ENCODE peak calls at places on chromosomes 16 and 17, in five cellular contexts. X, P, D, T and H are unnamed samples.

GRCh38 chr17:51166987-51167931 is 1.0 kb downstream of the NME2 start:
- DNase-seq in T (peak; percentile 62), P (peak; percentile 49), D (no peak), X (peak; percentile 48), H (peak; percentile 83)

GRCh38 chr17:77363821-77364361 is 223.1 kb downstream of the SEC14L1 start:
- DNase-seq in P (peak; percentile 68), T (no peak), X (no peak), D (no peak), H (peak; percentile 90)

GRCh38 chr17:2061441-2061797 is 6.5 kb downstream of the HIC1 start:
- DNase-seq in P (no peak), D (no peak), T (no peak), X (no peak), H (no peak)

GRCh38 chr17:74691151-74691550 is 21.6 kb downstream of the CD300LF start:
- DNase-seq in T (no peak), P (no peak), D (no peak), X (no peak), H (peak; percentile 44)

GRCh38 chr17:385195-385835 is 32.7 kb upstream of the RPH3AL start:
- DNase-seq in X (no peak), T (peak; percentile 56), D (no peak), P (peak; percentile 77), H (peak; percentile 92)

GRCh38 chr16:58094791-58095574 is 34.2 kb downstream of the CFAP20 start:
- DNase-seq in P (no peak), T (no peak), D (no peak), X (no peak), H (peak; percentile 38)

GRCh38 chr16:86806838-86807351 is 228.5 kb downstream of the FOXL1 start:
- DNase-seq in P (no peak), D (no peak), X (no peak), T (no peak), H (no peak)

GRCh38 chr17:16269658-16270057 is 52.6 kb downstream of the PIGL start:
- DNase-seq in D (no peak), P (no peak), T (no peak), X (no peak), H (no peak)

GRCh38 chr17:83053021-83053778 is 26.2 kb upstream of the METRNL start:
- DNase-seq in X (no peak), T (no peak), P (no peak), D (no peak), H (peak; percentile 85)

GRCh38 chr17:13822671-13823070 is 220.9 kb upstream of the HS3ST3A1 start:
- DNase-seq in D (no peak), T (no peak), X (no peak), P (no peak), H (no peak)

GRCh38 chr16:6967796-6968195 is 364.8 kb upstream of the RBFOX1 start:
- DNase-seq in D (no peak), P (no peak), T (no peak), X (no peak), H (no peak)

GRCh38 chr16:66699898-66700297 is 3.4 kb upstream of the CMTM4 start:
- DNase-seq in D (no peak), X (no peak), T (no peak), P (no peak), H (no peak)

GRCh38 chr17:61709567-61709966 is 118.5 kb upstream of the NACA2 start:
- DNase-seq in X (no peak), T (no peak), P (no peak), D (no peak), H (no peak)

GRCh38 chr17:69857412-69857835 is 217.6 kb upstream of the KCNJ16 start:
- DNase-seq in P (no peak), D (no peak), X (no peak), T (peak; percentile 59), H (no peak)

GRCh38 chr17:68238488-68238887 is 9.4 kb upstream of the AMZ2 start:
- DNase-seq in P (no peak), X (no peak), T (no peak), D (no peak), H (no peak)

GRCh38 chr17:75096082-75096625 is 8.4 kb downstream of the SLC16A5 start:
- DNase-seq in D (peak; percentile 27), T (peak; percentile 99), P (peak; percentile 83), X (no peak), H (peak; percentile 94)

GRCh38 chr17:45440161-45440859 is 7.6 kb upstream of the ARHGAP27 start:
- DNase-seq in D (no peak), P (no peak), T (peak; percentile 59), X (no peak), H (peak; percentile 34)

GRCh38 chr16:50265716-50266336 is 525 bp upstream of the ADCY7 start:
- DNase-seq in D (no peak), T (no peak), P (no peak), X (no peak), H (peak; percentile 58)

GRCh38 chr17:52495646-52496045 is 337.1 kb upstream of the CA10 start:
- DNase-seq in T (no peak), X (no peak), D (no peak), P (no peak), H (no peak)

GRCh38 chr16:70703041-70703834 is 17.4 kb upstream of the MTSS2 start:
- DNase-seq in D (peak; percentile 80), T (no peak), X (no peak), P (peak; percentile 76), H (no peak)

GRCh38 chr16:14309001-14309886 is 238.1 kb downstream of the MRTFB start:
- DNase-seq in D (no peak), X (no peak), P (no peak), T (no peak), H (no peak)

GRCh38 chr16:52256310-52257078 is 290.4 kb downstream of the TOX3 start:
- DNase-seq in T (no peak), D (no peak), X (no peak), P (no peak), H (no peak)

GRCh38 chr16:57623251-57624043 is 5.0 kb upstream of the ADGRG1 start:
- DNase-seq in X (no peak), P (no peak), D (no peak), T (peak; percentile 87), H (peak; percentile 91)

DNA sequence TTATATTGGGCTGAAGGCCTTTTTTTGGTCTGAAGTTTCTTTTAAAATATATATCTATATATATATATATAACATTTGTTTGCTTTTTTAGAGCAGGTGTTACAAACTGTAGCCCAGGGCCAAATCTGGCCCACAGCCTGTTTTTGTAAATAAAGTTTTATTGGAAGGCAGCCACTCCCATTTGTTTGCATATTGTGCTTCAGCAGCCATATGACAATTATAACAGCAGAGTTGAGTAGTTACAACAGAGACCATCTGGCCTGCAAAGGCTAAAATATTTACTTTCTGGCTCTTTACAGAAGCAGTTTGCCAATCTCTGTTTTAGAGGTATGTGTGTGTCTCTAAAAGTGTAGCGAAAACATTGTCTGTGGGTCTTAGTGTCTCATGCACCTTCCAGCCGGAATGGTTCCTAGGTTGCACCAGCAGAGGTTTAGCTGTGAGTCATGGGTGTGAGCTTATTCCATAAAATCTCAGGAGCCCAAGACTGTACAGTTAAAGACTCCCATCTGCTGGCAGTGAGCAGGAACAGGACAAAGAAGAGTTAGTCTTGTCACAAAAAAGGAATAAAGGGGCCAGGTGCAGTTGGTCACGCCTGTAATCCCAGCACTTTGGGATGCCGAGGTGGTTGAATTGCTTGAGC is 23.8 kb downstream of the LCMT1 start:
- DNase-seq in D (no peak), T (peak; percentile 64), X (no peak), P (no peak), H (no peak)
- TF ChIP-seq CTCF in D (no peak), T (peak; percentile 15), X (no peak), P (no peak), H (peak; percentile 13)

GRCh38 chr17:31623990-31624389 is 232.5 kb downstream of the RAB11FIP4 start:
- DNase-seq in T (no peak), D (no peak), P (no peak), X (no peak), H (no peak)
- H3K9me3 ChIP-seq in T (peaks cover 37% of the 10 kb centered on the region), D (peaks cover 4% of the 10 kb centered on the region), P (peaks cover 6% of the 10 kb centered on the region), X (peaks cover 18% of the 10 kb centered on the region), H (peaks cover 9% of the 10 kb centered on the region)

DNA sequence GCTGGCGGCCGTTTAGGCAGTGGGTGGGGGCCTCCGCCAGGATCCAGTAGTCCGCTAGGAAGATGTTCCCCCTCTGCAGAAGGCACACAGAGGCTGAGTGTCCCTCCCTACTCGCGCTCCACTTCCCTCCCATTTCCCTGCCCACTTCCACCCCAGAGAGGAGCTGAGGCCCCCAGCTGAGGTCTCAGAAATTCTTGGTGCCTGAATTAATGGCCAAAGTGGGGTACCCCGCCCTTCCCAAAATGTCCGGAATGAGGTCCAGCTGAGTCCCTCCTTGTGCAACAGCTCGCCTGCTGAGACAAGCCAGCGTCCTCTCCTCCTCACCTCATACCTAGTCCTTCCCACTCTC is 7.9 kb downstream of the ALOXE3 start:
- DNase-seq in P (no peak), X (no peak), T (no peak), D (no peak), H (no peak)
- TF ChIP-seq CTCF in P (no peak), X (peak; percentile 12), T (no peak), D (no peak), H (no peak)

DNA sequence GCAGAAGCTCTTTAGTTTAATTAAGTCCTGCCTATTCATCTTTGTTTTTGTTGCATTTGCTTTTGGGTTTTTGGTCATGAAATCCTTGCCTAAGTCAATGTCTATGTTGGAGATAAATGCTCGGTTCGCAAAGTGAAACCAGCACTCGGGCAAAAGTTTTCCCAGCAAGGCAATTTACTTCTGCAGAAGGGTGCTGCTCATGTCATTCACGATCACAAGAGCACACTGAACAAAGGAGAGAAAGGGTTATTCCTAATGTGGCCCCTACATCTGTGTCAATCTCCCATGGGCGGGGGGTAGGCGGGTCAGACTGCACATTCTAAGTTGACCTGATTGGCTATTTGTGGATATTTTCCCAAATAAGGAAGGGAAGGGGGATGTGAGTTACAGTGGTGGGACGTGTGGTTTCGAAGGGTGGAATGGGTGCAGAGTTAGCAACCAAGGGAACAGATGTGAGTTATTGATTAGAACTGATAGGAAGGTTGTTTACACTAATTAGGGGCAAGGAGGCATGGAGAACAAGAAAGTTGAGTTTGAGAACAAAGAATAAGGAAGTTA is 23.0 kb downstream of the ATF7IP2 start:
- DNase-seq in T (peak; percentile 49), X (no peak), D (no peak), P (no peak), H (no peak)
- H3K9me3 ChIP-seq in T (peaks cover 25% of the 10 kb centered on the region), X (peaks cover 76% of the 10 kb centered on the region), D (peaks cover 20% of the 10 kb centered on the region), P (peaks cover 17% of the 10 kb centered on the region), H (peaks cover 2% of the 10 kb centered on the region)